ENCODE peak calls at places on chromosomes 13 and 19, in five cellular contexts. R is glutamatergic neuron, Z is MCF 10A, W is foreskin fibroblast, J is type B pancreatic cell. A is an unnamed sample.

GRCh38 chr19:2226840-2227360 is 9.2 kb downstream of the PLEKHJ1 start:
- DNase-seq in R (no peak), Z (no peak), W (no peak), J (no peak), A (no peak)

GRCh38 chr13:73201601-73202000 is 142.8 kb downstream of the KLF5 start:
- DNase-seq in R (no peak), Z (no peak), W (no peak), J (no peak), A (no peak)

GRCh38 chr19:39205449-39205764 is 1.3 kb upstream of the SYCN start:
- DNase-seq in R (no peak), Z (no peak), W (no peak), J (no peak), A (no peak)

GRCh38 chr13:113548778-113549621 is 35.6 kb upstream of the TFDP1 start:
- DNase-seq in R (peak; percentile 40), Z (no peak), W (no peak), J (peak; percentile 53), A (no peak)

GRCh38 chr19:2561895-2562294 is 86.0 kb downstream of the GADD45B start:
- DNase-seq in R (no peak), Z (peak; percentile 23), W (no peak), J (no peak), A (peak; percentile 97)

GRCh38 chr13:101942038-101942437 is 459.8 kb downstream of the FGF14 start:
- DNase-seq in R (peak; percentile 26), Z (peak; percentile 65), W (no peak), J (no peak), A (peak; percentile 21)

GRCh38 chr13:86581711-86582110 is 782.5 kb upstream of the SLITRK6 start:
- DNase-seq in R (no peak), Z (no peak), W (no peak), J (no peak), A (no peak)

GRCh38 chr19:33214621-33215020 is 11.0 kb downstream of the SLC7A10 start:
- DNase-seq in R (peak; percentile 63), Z (peak; percentile 21), W (no peak), J (no peak), A (no peak)

GRCh38 chr13:26460652-26461051 is 96.8 kb upstream of the WASF3 start:
- DNase-seq in R (peak; percentile 79), Z (no peak), W (no peak), J (no peak), A (no peak)

GRCh38 chr19:5157186-5157585 is 183.4 kb downstream of the PTPRS start:
- DNase-seq in R (no peak), Z (no peak), W (no peak), J (no peak), A (no peak)

GRCh38 chr13:26663801-26664200 is 96.8 kb downstream of the GPR12 start:
- DNase-seq in R (no peak), Z (peak; percentile 28), W (no peak), J (no peak), A (no peak)

GRCh38 chr19:1145635-1146417 is 28.2 kb downstream of the SBNO2 start:
- DNase-seq in R (no peak), Z (no peak), W (no peak), J (no peak), A (no peak)

GRCh38 chr19:45954132-45954531 is 19.5 kb downstream of the NOVA2 start:
- DNase-seq in R (peak; percentile 97), Z (no peak), W (no peak), J (no peak), A (no peak)

GRCh38 chr13:34748078-34748477 is 194.0 kb upstream of the NBEA start:
- DNase-seq in R (no peak), Z (peak; percentile 4), W (no peak), J (no peak), A (no peak)

GRCh38 chr13:25281193-25281936 is 5.9 kb downstream of the MTMR6 start:
- DNase-seq in R (no peak), Z (no peak), W (no peak), J (no peak), A (peak; percentile 35)

GRCh38 chr13:106753241-106753640 is 185.3 kb upstream of the ARGLU1 start:
- DNase-seq in R (no peak), Z (no peak), W (no peak), J (no peak), A (no peak)

GRCh38 chr13:106609116-106609515 is 41.2 kb upstream of the ARGLU1 start:
- DNase-seq in R (no peak), Z (no peak), W (no peak), J (no peak), A (no peak)

GRCh38 chr19:23946569-23946968 is 31.9 kb downstream of the ZNF726 start:
- DNase-seq in R (no peak), Z (no peak), W (no peak), J (no peak), A (no peak)

GRCh38 chr13:44732503-44733098 is 156.5 kb upstream of the TSC22D1 start:
- DNase-seq in R (no peak), Z (peak; percentile 39), W (no peak), J (no peak), A (no peak)

GRCh38 chr19:45251452-45252354 is 632 bp downstream of the MARK4 start:
- DNase-seq in R (peak; percentile 50), Z (no peak), W (no peak), J (no peak), A (peak; percentile 31)

GRCh38 chr19:5470264-5470671 is 15.1 kb downstream of the ZNRF4 start:
- DNase-seq in R (no peak), Z (peak; percentile 63), W (no peak), J (no peak), A (no peak)

GRCh38 chr19:41776700-41777099 is 19.7 kb upstream of the CEACAM3 start:
- DNase-seq in R (no peak), Z (no peak), W (no peak), J (no peak), A (no peak)

GRCh38 chr19:9834726-9835506 is at the start of gene PIN1:
- DNase-seq in R (peak; percentile 100), Z (peak; percentile 99), W (peak; percentile 98), J (peak; percentile 99), A (peak; percentile 100)

GRCh38 chr19:40280608-40281221 is 4.4 kb downstream of the AKT2 start:
- DNase-seq in R (no peak), Z (no peak), W (no peak), J (no peak), A (no peak)

GRCh38 chr13:80132741-80133601 is 208.0 kb downstream of the SPRY2 start:
- DNase-seq in R (no peak), Z (peak; percentile 51), W (peak; percentile 64), J (no peak), A (no peak)

GRCh38 chr19:46674416-46675178 is 13.6 kb upstream of the DACT3 start:
- DNase-seq in R (peak; percentile 30), Z (peak; percentile 22), W (no peak), J (no peak), A (no peak)

GRCh38 chr13:37960427-37960826 is 90.9 kb upstream of the TRPC4 start:
- DNase-seq in R (no peak), Z (no peak), W (no peak), J (no peak), A (no peak)

GRCh38 chr19:51602189-51602854 is 27.9 kb downstream of the SIGLEC5 start:
- DNase-seq in R (no peak), Z (no peak), W (no peak), J (no peak), A (no peak)

GRCh38 chr13:52070929-52071523 is 46.5 kb downstream of the UTP14C start:
- DNase-seq in R (no peak), Z (peak; percentile 18), W (peak; percentile 31), J (no peak), A (peak; percentile 41)

GRCh38 chr13:42064259-42064658 is 15.8 kb downstream of the DGKH start:
- DNase-seq in R (no peak), Z (peak; percentile 76), W (peak; percentile 65), J (no peak), A (no peak)

GRCh38 chr13:47249296-47249695 is 352.4 kb upstream of the HTR2A start:
- DNase-seq in R (no peak), Z (no peak), W (no peak), J (no peak), A (no peak)

GRCh38 chr13:68927387-68928026 is 1180.1 kb upstream of the ATXN8OS start:
- DNase-seq in R (peak; percentile 43), Z (peak; percentile 62), W (no peak), J (no peak), A (no peak)

GRCh38 chr13:24899601-24900000 is 135.6 kb downstream of the RNF17 start:
- DNase-seq in R (no peak), Z (no peak), W (no peak), J (no peak), A (no peak)

GRCh38 chr19:38434549-38435051 is 1.1 kb downstream of the RYR1 start:
- DNase-seq in R (peak; percentile 67), Z (no peak), W (no peak), J (no peak), A (no peak)

GRCh38 chr19:39199025-39199424 is 2.3 kb downstream of the NCCRP1 start:
- DNase-seq in R (peak; percentile 41), Z (no peak), W (peak; percentile 62), J (no peak), A (no peak)

DNA sequence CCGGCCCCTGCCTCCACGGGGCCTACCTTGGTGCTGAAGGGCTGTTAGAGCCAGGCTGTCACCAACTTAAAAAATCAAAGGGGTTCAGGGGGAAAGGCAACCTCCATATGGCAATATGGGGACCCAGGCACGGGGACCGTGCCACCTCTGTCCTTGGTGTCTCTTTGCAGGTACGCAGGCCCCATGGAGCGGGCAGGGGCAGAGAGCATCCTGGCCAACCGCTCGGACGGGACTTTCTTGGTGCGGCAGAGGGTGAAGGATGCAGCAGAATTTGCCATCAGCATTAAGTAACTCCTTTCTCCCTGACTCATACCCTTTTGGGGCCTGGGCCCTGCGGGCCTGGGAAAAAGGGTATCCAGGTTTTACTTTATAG is 39.6 kb upstream of the ADGRE1 start:
- DNase-seq in R (no peak), Z (peak; percentile 16), W (no peak), J (no peak), A (no peak)
- TF ChIP-seq CTCF in R (no peak), Z (no peak), W (no peak), J (no peak), A (no peak)

GRCh38 chr13:91158015-91158390 is 189.5 kb upstream of the MIR17HG start:
- DNase-seq in R (no peak), Z (no peak), W (no peak), J (no peak), A (no peak)
- TF ChIP-seq CTCF in R (no peak), Z (no peak), W (no peak), J (peak; percentile 44), A (no peak)

GRCh38 chr19:3852614-3853254 is 16.1 kb downstream of the ZFR2 start:
- DNase-seq in R (no peak), Z (peak; percentile 99), W (peak; percentile 69), J (no peak), A (peak; percentile 21)
- TF ChIP-seq CTCF in R (no peak), Z (peak; percentile 62), W (no peak), J (peak; percentile 47), A (no peak)

GRCh38 chr19:48351341-48351752 is 12.4 kb downstream of the TMEM143 start:
- DNase-seq in R (peak; percentile 89), Z (peak; percentile 74), W (no peak), J (no peak), A (peak; percentile 89)
- TF ChIP-seq CTCF in R (peak; percentile 86), Z (peak; percentile 70), W (peak; percentile 78), J (peak; percentile 85), A (peak; percentile 75)

GRCh38 chr19:50401505-50402450 is 17.0 kb upstream of the SPIB start:
- DNase-seq in R (no peak), Z (no peak), W (no peak), J (peak; percentile 68), A (no peak)
- TF ChIP-seq CTCF in R (no peak), Z (no peak), W (no peak), J (no peak), A (no peak)

A was measured in activated CD8-positive, alpha-beta T cell treated with anti-CD3 and anti-CD28 coated beads for 36 hours.